ENCODE peak calls at places on chromosome 14, in five cellular contexts. M is HCT116, U is heart left ventricle, O is endothelial cell of umbilical vein, T is IMR-90. H is an unnamed sample.

GRCh38 chr14:69539631-69540410 is 34.9 kb downstream of the CCDC177 start:
- DNase-seq in T (peak; percentile 56), O (no peak), M (no peak), U (no peak), H (peak; percentile 22)

GRCh38 chr14:92615451-92615850 is 101.9 kb downstream of the RIN3 start:
- DNase-seq in M (no peak), U (no peak), O (no peak), T (no peak), H (no peak)

GRCh38 chr14:95519699-95520098 is 3.2 kb upstream of the SYNE3 start:
- DNase-seq in O (peak; percentile 81), U (peak; percentile 83), T (peak; percentile 77), M (peak; percentile 56), H (peak; percentile 97)

GRCh38 chr14:53957739-53958138 is 1.1 kb upstream of the BMP4 start:
- DNase-seq in M (no peak), T (no peak), O (no peak), U (no peak), H (no peak)

GRCh38 chr14:28754209-28754985 is 12.2 kb upstream of the FOXG1 start:
- DNase-seq in O (peak; percentile 36), T (peak; percentile 48), M (no peak), U (no peak), H (no peak)

GRCh38 chr14:65840786-65841185 is 428.3 kb downstream of the FUT8 start:
- DNase-seq in T (peak; percentile 1), U (no peak), M (no peak), O (no peak), H (no peak)

GRCh38 chr14:50762001-50762930 is 68.7 kb downstream of the NIN start:
- DNase-seq in T (peak; percentile 94), M (no peak), O (no peak), U (no peak), H (no peak)

GRCh38 chr14:83940253-83940652 is 1589.7 kb upstream of the FLRT2 start:
- DNase-seq in T (no peak), O (peak; percentile 17), M (no peak), U (no peak), H (no peak)

GRCh38 chr14:33386140-33386539 is 447.5 kb downstream of the NPAS3 start:
- DNase-seq in O (no peak), T (no peak), U (no peak), M (no peak), H (no peak)

GRCh38 chr14:20799955-20800544 is 2.6 kb downstream of the RNASE1 start:
- DNase-seq in T (no peak), O (peak; percentile 90), M (no peak), U (peak; percentile 67), H (no peak)

GRCh38 chr14:77376771-77377501 is at the start of the genes SAMD15 and TMED8:
- DNase-seq in U (peak; percentile 88), M (peak; percentile 61), O (peak; percentile 95), T (peak; percentile 80), H (peak; percentile 69)
- TF ChIP-seq POLR2A in U (no peak), M (peak; percentile 40), O (peak; percentile 58), T (no peak), H (no peak)

GRCh38 chr14:55271572-55272414 is 572 bp downstream of the FBXO34 start:
- DNase-seq in M (peak; percentile 67), O (peak; percentile 79), U (peak; percentile 65), T (peak; percentile 84), H (peak; percentile 93)

GRCh38 chr14:55272415-55272786 is 1.2 kb downstream of the FBXO34 start:
- DNase-seq in T (no peak), M (no peak), U (no peak), O (no peak), H (no peak)

GRCh38 chr14:55274760-55275159 is 3.5 kb downstream of the FBXO34 start:
- DNase-seq in O (no peak), M (no peak), U (no peak), T (peak; percentile 84), H (no peak)

GRCh38 chr14:55272922-55273321 is 1.7 kb downstream of the FBXO34 start:
- DNase-seq in T (no peak), O (peak; percentile 41), U (no peak), M (no peak), H (no peak)

DNA sequence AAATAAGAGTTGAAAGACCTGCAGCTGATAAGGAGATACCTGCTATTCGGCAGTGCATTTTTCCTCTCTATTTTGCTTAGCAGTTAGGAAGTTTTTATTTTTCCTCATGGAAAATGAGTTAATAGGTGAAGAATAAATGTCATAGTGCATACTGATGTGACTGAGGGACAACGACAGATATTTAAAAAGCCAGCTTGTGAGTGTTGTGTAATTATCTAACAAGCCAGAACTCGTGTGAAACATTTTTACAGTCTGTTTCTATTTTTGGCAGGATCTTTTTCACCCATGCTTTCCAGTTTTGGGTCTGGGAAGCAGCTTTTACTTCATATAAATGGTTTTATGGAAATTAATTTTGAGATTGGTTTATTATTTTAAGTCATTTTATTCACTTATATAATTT is 2.9 kb downstream of the FBXO34 start:
- DNase-seq in O (no peak), U (no peak), T (no peak), M (no peak), H (no peak)
- H3K4me3 ChIP-seq in O (no peak overlapping the region), U (peak overlapping the region; percentile 99), T (no peak overlapping the region), M (no peak overlapping the region), H (no peak overlapping the region)

DNA sequence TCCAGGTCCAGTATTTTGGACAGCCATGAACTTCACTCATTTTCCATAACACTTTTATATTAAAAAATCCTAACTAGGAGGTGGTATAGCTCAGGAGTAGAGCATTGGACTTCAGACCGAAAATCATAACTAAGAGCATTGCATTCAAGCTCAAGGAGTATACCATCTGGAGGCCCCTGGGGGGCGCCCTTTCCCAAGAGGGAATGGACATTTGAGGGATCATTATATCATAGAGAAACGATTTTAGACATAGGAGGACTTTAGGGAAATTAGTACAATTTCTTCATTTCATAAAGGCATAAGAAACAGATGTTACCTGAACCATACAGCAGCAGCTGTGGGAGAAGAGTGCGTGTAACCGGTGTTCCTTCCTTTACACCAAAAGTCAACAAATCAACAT is 5.2 kb upstream of the ATG14 start:
- DNase-seq in M (peak; percentile 53), U (no peak), O (no peak), T (no peak), H (no peak)
- TF ChIP-seq CTCF in M (peak; percentile 93), U (no peak), O (no peak), T (peak; percentile 43), H (no peak)

GRCh38 chr14:102508774-102509743 is 517 bp downstream of the ANKRD9 start:
- DNase-seq in U (peak; percentile 83), M (no peak), O (peak; percentile 35), T (peak; percentile 41), H (peak; percentile 94)
- TF ChIP-seq POLR2A in U (no peak), M (no peak), O (no peak), T (no peak), H (no peak)

GRCh38 chr14:82009076-82009475 is 475.4 kb upstream of the SEL1L start:
- DNase-seq in O (no peak), U (no peak), T (no peak), M (no peak), H (no peak)
- H3K4me3 ChIP-seq in O (no peak overlapping the region), U (no peak overlapping the region), T (no peak overlapping the region), M (no peak overlapping the region), H (no peak overlapping the region)

DNA sequence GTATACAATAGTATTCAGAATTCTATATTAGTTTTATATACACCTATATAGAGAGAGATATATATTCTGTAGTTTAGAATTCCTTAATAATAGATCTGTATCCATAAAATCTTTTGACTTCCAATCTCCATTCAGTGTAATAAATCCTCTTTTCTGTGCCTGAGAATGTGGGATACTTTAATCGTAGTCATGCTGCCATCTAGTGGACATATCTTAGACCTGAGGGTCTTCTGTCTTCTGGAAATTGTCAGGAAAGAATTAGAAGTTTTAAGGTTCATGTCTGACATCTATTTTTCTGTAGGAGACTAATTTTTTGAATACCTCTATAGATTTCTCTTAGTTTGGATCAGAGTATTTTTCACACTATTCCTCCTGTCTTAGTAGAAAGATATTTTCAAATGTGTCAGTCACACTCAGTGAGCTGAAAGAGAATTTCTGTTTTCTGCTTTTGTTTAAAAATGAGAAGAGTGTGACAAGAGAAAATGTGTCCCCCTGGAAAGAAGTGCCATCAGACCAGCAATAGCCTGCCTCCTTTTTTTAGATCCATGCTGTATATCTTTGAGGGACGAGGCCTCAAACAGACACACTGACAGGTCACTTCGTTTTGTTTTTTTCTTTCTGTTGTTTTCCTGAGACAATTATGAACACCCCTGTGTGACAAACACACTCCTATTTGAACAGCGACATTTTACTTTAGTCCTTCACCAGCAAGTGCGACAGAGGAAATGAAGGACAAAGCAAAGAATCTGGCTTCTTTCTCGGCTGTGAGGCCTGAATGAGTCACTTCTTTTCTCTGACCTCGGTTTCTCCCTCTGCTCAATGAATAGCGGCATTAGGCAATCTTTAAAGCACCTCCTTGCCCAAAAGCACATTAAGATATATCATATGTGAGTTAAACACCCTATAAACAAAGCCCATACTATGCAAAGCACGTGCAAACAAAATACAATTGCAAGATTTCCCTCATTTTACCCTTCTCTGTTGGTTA is 96.3 kb downstream of the GALC start:
- DNase-seq in M (peak; percentile 24), O (peak; percentile 46), T (peak; percentile 56), U (no peak), H (no peak)
- TF ChIP-seq CTCF in M (peak; percentile 55), O (peak; percentile 37), T (peak; percentile 69), U (peak; percentile 57), H (no peak)

GRCh38 chr14:103377522-103378041 is 7.6 kb upstream of the MARK3 start:
- DNase-seq in U (no peak), T (no peak), O (no peak), M (no peak), H (no peak)
- TF ChIP-seq POLR2A in U (no peak), T (no peak), O (no peak), M (no peak), H (no peak)

GRCh38 chr14:77962731-77963520 is 163.0 kb downstream of the ADCK1 start:
- DNase-seq in T (no peak), U (no peak), O (no peak), M (no peak), H (no peak)

GRCh38 chr14:77967110-77967509 is 167.2 kb downstream of the ADCK1 start:
- DNase-seq in M (no peak), O (no peak), U (no peak), T (no peak), H (no peak)

GRCh38 chr14:77961853-77962580 is 162.1 kb downstream of the ADCK1 start:
- DNase-seq in M (no peak), O (no peak), T (no peak), U (no peak), H (no peak)

GRCh38 chr14:77965050-77965449 is 165.1 kb downstream of the ADCK1 start:
- DNase-seq in O (no peak), T (no peak), U (no peak), M (no peak), H (no peak)

GRCh38 chr14:77965919-77966435 is 166.1 kb downstream of the ADCK1 start:
- DNase-seq in M (no peak), U (no peak), T (peak; percentile 8), O (peak; percentile 5), H (no peak)
- H3K4me3 ChIP-seq in M (no peak overlapping the region), U (peak overlapping the region; percentile 51), T (peak overlapping the region; percentile 33), O (no peak overlapping the region), H (no peak overlapping the region)

H was measured in lower leg skin.